ENCODE peak calls at places on chromosomes 3 and 15, in seven cellular contexts. One of them, this sample, is unnamed.

GRCh38 chr3:100627491-100627890 is 18.1 kb downstream of the ADGRG7 start:
- DNase-seq in DND-41: no peak
- DNase-seq in lung: no peak
- DNase-seq in tibial nerve: no peak
- DNase-seq in body of pancreas: no peak
- DNase-seq in cardiac muscle cell: no peak
- DNase-seq in MM.1S: no peak
- DNase-seq in this sample: no peak

GRCh38 chr3:38533285-38533994 is 37.3 kb downstream of the EXOG start:
- DNase-seq in DND-41: no peak
- DNase-seq in lung: no peak
- DNase-seq in tibial nerve: no peak
- DNase-seq in body of pancreas: no peak
- DNase-seq in cardiac muscle cell: no peak
- DNase-seq in MM.1S: no peak
- DNase-seq in this sample: no peak

GRCh38 chr3:101802179-101802578 is 23.2 kb downstream of the NXPE3 start:
- DNase-seq in DND-41: no peak
- DNase-seq in lung: no peak
- DNase-seq in tibial nerve: no peak
- DNase-seq in body of pancreas: no peak
- DNase-seq in cardiac muscle cell: no peak
- DNase-seq in MM.1S: no peak
- DNase-seq in this sample: no peak

GRCh38 chr15:49492834-49493233 is 69.8 kb downstream of the FGF7 start:
- DNase-seq in DND-41: no peak
- DNase-seq in lung: no peak
- DNase-seq in tibial nerve: no peak
- DNase-seq in body of pancreas: no peak
- DNase-seq in cardiac muscle cell: peak; percentile 42
- DNase-seq in MM.1S: no peak
- DNase-seq in this sample: peak; percentile 18

GRCh38 chr15:25501828-25502446 is 63.1 kb upstream of the UBE3A start:
- DNase-seq in DND-41: peak; percentile 14
- DNase-seq in lung: peak; percentile 38
- DNase-seq in tibial nerve: no peak
- DNase-seq in body of pancreas: peak; percentile 30
- DNase-seq in cardiac muscle cell: peak; percentile 19
- DNase-seq in MM.1S: peak; percentile 48
- DNase-seq in this sample: peak; percentile 6

GRCh38 chr3:47162695-47163022 is 1.3 kb downstream of the SETD2 start:
- DNase-seq in DND-41: no peak
- DNase-seq in lung: no peak
- DNase-seq in tibial nerve: no peak
- DNase-seq in body of pancreas: no peak
- DNase-seq in cardiac muscle cell: peak; percentile 12
- DNase-seq in MM.1S: peak; percentile 22
- DNase-seq in this sample: no peak

GRCh38 chr3:126523745-126524428 is at the start of gene CHST13:
- DNase-seq in DND-41: no peak
- DNase-seq in lung: no peak
- DNase-seq in tibial nerve: no peak
- DNase-seq in body of pancreas: peak; percentile 43
- DNase-seq in cardiac muscle cell: peak; percentile 57
- DNase-seq in MM.1S: no peak
- DNase-seq in this sample: no peak

GRCh38 chr15:80937718-80938117 is 51.9 kb downstream of the MESD start:
- DNase-seq in DND-41: no peak
- DNase-seq in lung: no peak
- DNase-seq in tibial nerve: no peak
- DNase-seq in body of pancreas: no peak
- DNase-seq in cardiac muscle cell: no peak
- DNase-seq in MM.1S: no peak
- DNase-seq in this sample: no peak

GRCh38 chr3:41592753-41593152 is 369.1 kb downstream of the ULK4 start:
- DNase-seq in DND-41: no peak
- DNase-seq in lung: no peak
- DNase-seq in tibial nerve: no peak
- DNase-seq in body of pancreas: no peak
- DNase-seq in cardiac muscle cell: no peak
- DNase-seq in MM.1S: no peak
- DNase-seq in this sample: no peak

GRCh38 chr3:146498002-146498736 is 28.8 kb upstream of the PLSCR2 start:
- DNase-seq in DND-41: peak; percentile 75
- DNase-seq in lung: no peak
- DNase-seq in tibial nerve: no peak
- DNase-seq in body of pancreas: no peak
- DNase-seq in cardiac muscle cell: no peak
- DNase-seq in MM.1S: no peak
- DNase-seq in this sample: no peak

GRCh38 chr15:94287794-94288246 is 56.5 kb downstream of the MCTP2 start:
- DNase-seq in DND-41: peak; percentile 70
- DNase-seq in lung: no peak
- DNase-seq in tibial nerve: no peak
- DNase-seq in body of pancreas: no peak
- DNase-seq in cardiac muscle cell: no peak
- DNase-seq in MM.1S: peak; percentile 90
- DNase-seq in this sample: no peak

GRCh38 chr3:127748754-127749327 is 73.5 kb downstream of the MGLL start:
- DNase-seq in DND-41: no peak
- DNase-seq in lung: peak; percentile 71
- DNase-seq in tibial nerve: no peak
- DNase-seq in body of pancreas: no peak
- DNase-seq in cardiac muscle cell: no peak
- DNase-seq in MM.1S: no peak
- DNase-seq in this sample: no peak

GRCh38 chr15:81419304-81419943 is 45.4 kb upstream of the TMC3 start:
- DNase-seq in DND-41: no peak
- DNase-seq in lung: no peak
- DNase-seq in tibial nerve: no peak
- DNase-seq in body of pancreas: no peak
- DNase-seq in cardiac muscle cell: no peak
- DNase-seq in MM.1S: no peak
- DNase-seq in this sample: no peak

GRCh38 chr3:37492977-37493471 is 318.6 kb upstream of the LRRFIP2 start:
- DNase-seq in DND-41: no peak
- DNase-seq in lung: no peak
- DNase-seq in tibial nerve: peak; percentile 38
- DNase-seq in body of pancreas: no peak
- DNase-seq in cardiac muscle cell: peak; percentile 74
- DNase-seq in MM.1S: no peak
- DNase-seq in this sample: no peak

GRCh38 chr3:178597388-178597787 is 61.2 kb downstream of the KCNMB2 start:
- DNase-seq in DND-41: no peak
- DNase-seq in lung: no peak
- DNase-seq in tibial nerve: no peak
- DNase-seq in body of pancreas: no peak
- DNase-seq in cardiac muscle cell: no peak
- DNase-seq in MM.1S: peak; percentile 4
- DNase-seq in this sample: no peak

GRCh38 chr15:74809242-74809641 is 3.4 kb upstream of the LMAN1L start:
- DNase-seq in DND-41: no peak
- DNase-seq in lung: no peak
- DNase-seq in tibial nerve: no peak
- DNase-seq in body of pancreas: no peak
- DNase-seq in cardiac muscle cell: no peak
- DNase-seq in MM.1S: no peak
- DNase-seq in this sample: no peak

GRCh38 chr3:195697582-195698324 is 23.0 kb upstream of the MUC20 start:
- DNase-seq in DND-41: no peak
- DNase-seq in lung: no peak
- DNase-seq in tibial nerve: peak; percentile 61
- DNase-seq in body of pancreas: no peak
- DNase-seq in cardiac muscle cell: peak; percentile 88
- DNase-seq in MM.1S: peak; percentile 5
- DNase-seq in this sample: no peak

GRCh38 chr3:192992346-192992745 is 74.7 kb upstream of the MB21D2 start:
- DNase-seq in DND-41: no peak
- DNase-seq in lung: no peak
- DNase-seq in tibial nerve: no peak
- DNase-seq in body of pancreas: no peak
- DNase-seq in cardiac muscle cell: no peak
- DNase-seq in MM.1S: no peak
- DNase-seq in this sample: no peak

GRCh38 chr3:58463181-58463941 is 28.5 kb upstream of the KCTD6 start:
- DNase-seq in DND-41: peak; percentile 70
- DNase-seq in lung: peak; percentile 77
- DNase-seq in tibial nerve: peak; percentile 57
- DNase-seq in body of pancreas: peak; percentile 73
- DNase-seq in cardiac muscle cell: peak; percentile 85
- DNase-seq in MM.1S: peak; percentile 75
- DNase-seq in this sample: no peak

GRCh38 chr3:58462829-58463180 is 29.1 kb upstream of the KCTD6 start:
- DNase-seq in DND-41: no peak
- DNase-seq in lung: no peak
- DNase-seq in tibial nerve: no peak
- DNase-seq in body of pancreas: no peak
- DNase-seq in cardiac muscle cell: no peak
- DNase-seq in MM.1S: no peak
- DNase-seq in this sample: no peak

GRCh38 chr3:58464875-58465274 is 27.0 kb upstream of the KCTD6 start:
- DNase-seq in DND-41: no peak
- DNase-seq in lung: no peak
- DNase-seq in tibial nerve: no peak
- DNase-seq in body of pancreas: no peak
- DNase-seq in cardiac muscle cell: no peak
- DNase-seq in MM.1S: no peak
- DNase-seq in this sample: no peak

GRCh38 chr3:58466899-58467563 is 24.9 kb upstream of the KCTD6 start:
- DNase-seq in DND-41: no peak
- DNase-seq in lung: no peak
- DNase-seq in tibial nerve: no peak
- DNase-seq in body of pancreas: no peak
- DNase-seq in cardiac muscle cell: no peak
- DNase-seq in MM.1S: no peak
- DNase-seq in this sample: no peak

GRCh38 chr3:58463942-58464271 is 28.0 kb upstream of the KCTD6 start:
- DNase-seq in DND-41: no peak
- DNase-seq in lung: no peak
- DNase-seq in tibial nerve: no peak
- DNase-seq in body of pancreas: no peak
- DNase-seq in cardiac muscle cell: no peak
- DNase-seq in MM.1S: no peak
- DNase-seq in this sample: no peak
- TF ChIP-seq CTCF in DND-41: no peak
- TF ChIP-seq CTCF in lung: no peak
- TF ChIP-seq CTCF in tibial nerve: no peak
- TF ChIP-seq CTCF in body of pancreas: no peak
- TF ChIP-seq CTCF in cardiac muscle cell: no peak
- TF ChIP-seq CTCF in MM.1S: no peak
- TF ChIP-seq CTCF in this sample: no peak

DNA sequence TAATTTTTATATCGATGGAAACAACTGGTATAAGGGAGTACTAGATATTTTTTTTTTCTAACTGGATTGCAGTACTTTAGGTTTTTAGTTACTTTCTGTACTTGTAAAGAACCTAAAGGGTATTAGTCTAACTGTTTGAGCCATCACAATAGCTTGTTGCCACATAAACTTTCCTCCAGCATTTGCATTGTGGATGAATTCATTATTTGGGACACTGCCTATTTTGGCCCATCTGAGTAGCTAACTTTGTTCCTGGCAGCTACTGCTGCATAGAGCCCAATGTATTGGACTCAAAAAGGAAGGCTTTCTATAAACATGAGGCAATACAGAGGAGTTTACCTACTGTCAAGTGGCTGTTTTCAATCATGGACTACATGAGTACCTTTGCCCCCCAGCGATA is 1.9 kb downstream of the ROBO2 start:
- DNase-seq in DND-41: no peak
- DNase-seq in lung: no peak
- DNase-seq in tibial nerve: no peak
- DNase-seq in body of pancreas: no peak
- DNase-seq in cardiac muscle cell: no peak
- DNase-seq in MM.1S: no peak
- DNase-seq in this sample: no peak
- H3K4me3 ChIP-seq in DND-41: no peak overlapping the region
- H3K4me3 ChIP-seq in lung: no peak overlapping the region
- H3K4me3 ChIP-seq in tibial nerve: no peak overlapping the region
- H3K4me3 ChIP-seq in body of pancreas: no peak overlapping the region
- H3K4me3 ChIP-seq in cardiac muscle cell: peak overlapping the region; percentile 47
- H3K4me3 ChIP-seq in MM.1S: no peak overlapping the region
- H3K4me3 ChIP-seq in this sample: no peak overlapping the region

DNA sequence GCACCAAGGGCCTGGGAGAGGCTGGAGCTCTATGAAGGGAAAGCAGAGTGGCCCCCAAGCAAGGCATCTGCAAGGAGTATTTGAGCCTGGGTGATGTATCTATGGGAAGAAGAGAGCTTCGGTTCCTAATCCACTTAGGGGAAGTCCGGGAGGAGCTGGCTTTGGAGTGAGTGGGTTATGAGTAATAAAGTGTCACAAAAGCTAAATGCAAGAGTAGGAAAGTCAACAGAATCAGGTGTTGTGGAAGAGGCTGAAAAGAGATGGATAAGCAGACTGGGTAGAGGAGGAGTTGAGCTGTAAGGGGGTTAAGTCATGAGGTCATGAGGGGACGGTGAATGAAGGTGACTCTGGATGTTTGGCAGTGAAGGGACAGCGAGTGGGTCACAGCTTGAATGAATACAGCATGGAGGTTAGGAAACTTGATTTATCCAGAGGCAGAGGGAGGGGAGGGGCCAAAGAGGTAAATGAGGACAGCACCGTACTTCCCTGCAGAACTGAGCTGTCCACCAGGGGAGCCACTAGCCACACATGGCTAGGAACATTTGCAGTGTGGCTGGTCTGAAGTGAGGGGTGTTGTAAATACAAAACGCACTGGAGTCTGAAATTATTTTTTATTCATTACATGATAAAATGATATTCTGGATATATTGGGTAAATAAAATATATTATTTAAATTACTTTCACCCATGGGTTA is 83.3 kb downstream of the ADCY5 start:
- DNase-seq in DND-41: no peak
- DNase-seq in lung: no peak
- DNase-seq in tibial nerve: no peak
- DNase-seq in body of pancreas: no peak
- DNase-seq in cardiac muscle cell: peak; percentile 32
- DNase-seq in MM.1S: no peak
- DNase-seq in this sample: no peak
- TF ChIP-seq CTCF in DND-41: peak; percentile 44
- TF ChIP-seq CTCF in lung: no peak
- TF ChIP-seq CTCF in tibial nerve: no peak
- TF ChIP-seq CTCF in body of pancreas: peak; percentile 42
- TF ChIP-seq CTCF in cardiac muscle cell: peak; percentile 54
- TF ChIP-seq CTCF in MM.1S: peak; percentile 24
- TF ChIP-seq CTCF in this sample: peak; percentile 74

DNA sequence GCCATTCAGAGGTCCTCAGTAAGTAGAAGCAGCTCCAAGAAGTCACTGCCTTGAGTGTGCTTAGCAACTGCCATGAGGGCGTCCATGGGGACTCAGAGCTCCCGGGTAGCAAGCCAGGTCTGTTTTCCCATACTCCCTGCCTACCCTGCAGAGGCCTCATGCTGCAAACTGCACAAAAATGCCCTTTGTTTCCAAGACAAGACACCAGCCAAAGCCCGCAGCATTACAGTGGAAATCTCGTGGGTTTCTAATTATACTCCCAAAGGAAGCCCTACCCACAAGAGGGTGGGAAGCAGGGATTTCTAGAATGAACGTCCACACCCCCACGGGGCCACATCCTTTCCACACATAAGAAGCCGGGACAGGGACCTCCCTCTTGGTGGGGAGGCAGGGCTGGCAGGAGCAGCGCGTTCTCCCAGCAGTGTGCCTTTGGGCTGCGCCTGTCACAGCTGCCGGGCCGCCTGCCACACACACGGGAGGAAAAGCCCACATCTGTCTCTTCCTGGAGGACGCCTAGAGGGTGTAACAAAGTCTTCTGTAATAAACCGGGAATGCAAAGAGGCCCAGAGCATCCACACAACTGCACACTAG is 31.1 kb downstream of the FAM174B start:
- DNase-seq in DND-41: no peak
- DNase-seq in lung: no peak
- DNase-seq in tibial nerve: peak; percentile 25
- DNase-seq in body of pancreas: peak; percentile 52
- DNase-seq in cardiac muscle cell: peak; percentile 46
- DNase-seq in MM.1S: no peak
- DNase-seq in this sample: no peak
- H3K4me3 ChIP-seq in DND-41: no peak overlapping the region
- H3K4me3 ChIP-seq in lung: no peak overlapping the region
- H3K4me3 ChIP-seq in tibial nerve: no peak overlapping the region
- H3K4me3 ChIP-seq in body of pancreas: no peak overlapping the region
- H3K4me3 ChIP-seq in cardiac muscle cell: no peak overlapping the region
- H3K4me3 ChIP-seq in MM.1S: no peak overlapping the region
- H3K4me3 ChIP-seq in this sample: no peak overlapping the region